ENCODE peak calls at places on chromosomes 12 and 14, in ten cellular contexts. W, L, D, S, N, R, M, I, U and X are unnamed samples.
A peak's percentile ranks its signal among the peaks of the same experiment; 100 is the strongest.

GRCh38 chr14:84006643-84007137 is 1523.3 kb upstream of the FLRT2 start:
- DNase-seq in W (peak; percentile 9), L (no peak), D (no peak), S (no peak), N (no peak), R (peak; percentile 34), M (no peak), I (no peak), U (no peak), X (no peak)

GRCh38 chr14:90458536-90458935 is 61.7 kb downstream of the CALM1 start:
- DNase-seq in W (no peak), L (no peak), D (no peak), S (no peak), N (no peak), R (no peak), M (no peak), I (no peak), U (no peak), X (no peak)

GRCh38 chr14:64674829-64675228 is 29.4 kb upstream of the PLEKHG3 start:
- DNase-seq in W (no peak), L (no peak), D (no peak), S (no peak), N (no peak), R (no peak), M (no peak), I (no peak), U (no peak), X (no peak)

GRCh38 chr14:69842671-69843407 is 36.4 kb upstream of the SMOC1 start:
- DNase-seq in W (peak; percentile 5), L (no peak), D (no peak), S (no peak), N (peak; percentile 38), R (no peak), M (no peak), I (no peak), U (no peak), X (no peak)

GRCh38 chr12:89969098-89969497 is 260.5 kb upstream of the ATP2B1 start:
- DNase-seq in W (no peak), L (no peak), D (no peak), S (no peak), N (no peak), R (no peak), M (no peak), I (no peak), U (no peak), X (no peak)

GRCh38 chr12:64395739-64396138 is 5.2 kb upstream of the C12orf56 start:
- DNase-seq in W (no peak), L (no peak), D (no peak), S (no peak), N (no peak), R (peak; percentile 26), M (no peak), I (no peak), U (no peak), X (no peak)

GRCh38 chr14:103422981-103423600 is 37.9 kb downstream of the MARK3 start:
- DNase-seq in W (no peak), L (peak; percentile 73), D (no peak), S (peak; percentile 38), N (no peak), R (peak; percentile 92), M (peak; percentile 66), I (no peak), U (no peak), X (no peak)

GRCh38 chr12:28237423-28237822 is 47.2 kb downstream of the CCDC91 start:
- DNase-seq in W (no peak), L (no peak), D (no peak), S (no peak), N (no peak), R (no peak), M (no peak), I (no peak), U (no peak), X (no peak)

GRCh38 chr12:8446642-8447547 is 8.9 kb upstream of the CLEC6A start:
- DNase-seq in W (no peak), L (no peak), D (no peak), S (no peak), N (no peak), R (no peak), M (no peak), I (no peak), U (no peak), X (no peak)

GRCh38 chr12:100794441-100795192 is at the start of gene ANO4:
- DNase-seq in W (no peak), L (no peak), D (no peak), S (no peak), N (no peak), R (peak; percentile 28), M (peak; percentile 21), I (peak; percentile 19), U (no peak), X (peak; percentile 7)

GRCh38 chr14:101599234-101599885 is 38.1 kb downstream of the DIO3 start:
- DNase-seq in W (no peak), L (no peak), D (no peak), S (no peak), N (no peak), R (no peak), M (no peak), I (no peak), U (peak; percentile 5), X (no peak)

GRCh38 chr12:120775862-120776552 is 50.4 kb downstream of the ACADS start:
- DNase-seq in W (no peak), L (no peak), D (no peak), S (no peak), N (no peak), R (peak; percentile 35), M (no peak), I (no peak), U (no peak), X (no peak)

GRCh38 chr12:123506059-123506842 is 27.3 kb downstream of the RILPL1 start:
- DNase-seq in W (no peak), L (no peak), D (no peak), S (no peak), N (no peak), R (no peak), M (no peak), I (no peak), U (no peak), X (no peak)

GRCh38 chr14:38481939-38482678 is 226.2 kb upstream of the CLEC14A start:
- DNase-seq in W (no peak), L (no peak), D (no peak), S (no peak), N (no peak), R (peak; percentile 44), M (peak; percentile 79), I (peak; percentile 15), U (no peak), X (no peak)

GRCh38 chr12:52741378-52742195 is 35.6 kb downstream of the KRT76 start:
- DNase-seq in W (peak; percentile 59), L (peak; percentile 69), D (no peak), S (peak; percentile 57), N (peak; percentile 79), R (peak; percentile 61), M (peak; percentile 30), I (no peak), U (peak; percentile 42), X (no peak)

GRCh38 chr12:6868211-6869048 is 1.1 kb downstream of the TPI1 start:
- DNase-seq in W (no peak), L (peak; percentile 44), D (no peak), S (no peak), N (no peak), R (peak; percentile 38), M (no peak), I (no peak), U (no peak), X (no peak)
- TF ChIP-seq CTCF in W (no peak), L (peak; percentile 21), D (peak; percentile 36), S (no peak), N (no peak), R (peak; percentile 47), M (peak; percentile 41), I (peak; percentile 38), U (no peak), X (peak; percentile 28)

GRCh38 chr12:54824402-54824801 is 29.9 kb upstream of the MUCL1 start:
- DNase-seq in W (no peak), L (no peak), D (no peak), S (no peak), N (no peak), R (peak; percentile 2), M (no peak), I (no peak), U (no peak), X (no peak)
- TF ChIP-seq CTCF in W (no peak), L (no peak), D (peak; percentile 28), S (no peak), N (peak; percentile 51), R (peak; percentile 15), M (peak; percentile 15), I (no peak), U (peak; percentile 17), X (peak; percentile 25)

GRCh38 chr14:61491876-61492440 is 170.6 kb downstream of the PRKCH start:
- DNase-seq in W (peak; percentile 55), L (no peak), D (no peak), S (no peak), N (no peak), R (no peak), M (no peak), I (no peak), U (no peak), X (no peak)

GRCh38 chr14:61493239-61493638 is 171.9 kb downstream of the PRKCH start:
- DNase-seq in W (no peak), L (no peak), D (peak; percentile 81), S (no peak), N (no peak), R (peak; percentile 86), M (peak; percentile 97), I (no peak), U (no peak), X (no peak)

GRCh38 chr14:61493996-61494395 is 172.6 kb downstream of the PRKCH start:
- DNase-seq in W (no peak), L (no peak), D (no peak), S (no peak), N (no peak), R (no peak), M (no peak), I (no peak), U (no peak), X (no peak)

GRCh38 chr14:61491224-61491623 is 169.8 kb downstream of the PRKCH start:
- DNase-seq in W (no peak), L (no peak), D (no peak), S (no peak), N (no peak), R (no peak), M (no peak), I (no peak), U (no peak), X (no peak)

DNA sequence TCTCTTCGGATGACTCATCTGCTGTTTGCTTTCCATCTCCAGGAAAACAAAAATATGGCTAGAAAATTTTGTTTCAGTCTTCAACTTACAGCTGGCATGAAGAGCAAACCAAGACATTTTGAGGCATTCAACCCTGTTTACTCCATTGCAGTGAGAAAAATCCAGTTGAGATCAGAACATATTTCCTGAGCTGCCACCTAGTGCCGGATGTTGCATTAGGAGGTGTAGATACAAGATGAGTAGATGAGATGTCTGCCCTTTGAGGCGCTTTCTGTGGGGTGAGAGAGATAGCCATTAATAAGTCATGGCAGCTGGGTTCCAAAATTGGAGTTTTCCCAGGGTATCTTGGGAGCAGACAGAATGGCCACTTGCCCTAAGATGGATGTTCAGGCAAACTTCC is 171.1 kb downstream of the PRKCH start:
- DNase-seq in W (no peak), L (no peak), D (no peak), S (no peak), N (no peak), R (no peak), M (no peak), I (no peak), U (no peak), X (no peak)
- TF ChIP-seq CTCF in W (no peak), L (no peak), D (no peak), S (no peak), N (no peak), R (peak; percentile 12), M (peak; percentile 2), I (no peak), U (no peak), X (no peak)

GRCh38 chr12:32305163-32305562 is 94.2 kb upstream of the FGD4 start:
- DNase-seq in W (no peak), L (peak; percentile 63), D (no peak), S (peak; percentile 61), N (no peak), R (peak; percentile 68), M (peak; percentile 24), I (no peak), U (no peak), X (no peak)
- TF ChIP-seq CTCF in W (peak; percentile 44), L (peak; percentile 35), D (peak; percentile 39), S (peak; percentile 33), N (no peak), R (peak; percentile 52), M (peak; percentile 47), I (no peak), U (peak; percentile 58), X (peak; percentile 55)